ENCODE peak calls at places on chromosomes 3 and 15, in seven cellular contexts. O, Q, H, J, B, D and T are unnamed samples.

GRCh38 chr3:131535131-131535530 is 32.4 kb upstream of the MRPL3 start:
- DNase-seq in H (no peak), Q (peak), O (no peak), D (no peak), J (no peak), B (no peak), T (no peak)

GRCh38 chr3:53226142-53226840 is 29.5 kb downstream of the TKT start:
- DNase-seq in Q (no peak), H (no peak), O (no peak), D (no peak), J (no peak), B (no peak), T (no peak)

GRCh38 chr15:99429681-99430081 is 136.1 kb upstream of the MEF2A start:
- DNase-seq in J (no peak), Q (no peak), B (no peak), O (no peak), D (peak), H (no peak), T (no peak)

GRCh38 chr15:31440754-31441298 is 114.2 kb downstream of the KLF13 start:
- DNase-seq in Q (peak), B (peak), O (no peak), J (no peak), H (peak), D (no peak), T (no peak)

GRCh38 chr3:16189201-16189600 is 14.7 kb downstream of the GALNT15 start:
- DNase-seq in Q (no peak), O (no peak), D (no peak), B (no peak), H (no peak), J (no peak), T (no peak)

GRCh38 chr15:60215225-60215963 is 182.4 kb downstream of the ANXA2 start:
- DNase-seq in J (no peak), D (no peak), B (no peak), Q (no peak), O (no peak), H (no peak), T (no peak)

GRCh38 chr3:148998715-148999413 is 7.5 kb downstream of the GYG1 start:
- DNase-seq in Q (peak), B (no peak), H (no peak), D (no peak), J (peak), O (no peak), T (no peak)

GRCh38 chr3:197737319-197737649 is 580 bp upstream of the RUBCN start:
- DNase-seq in H (no peak), B (no peak), J (no peak), D (no peak), O (no peak), Q (no peak), T (no peak)

GRCh38 chr3:136750209-136750921 is 1.8 kb downstream of the STAG1 start:
- DNase-seq in B (no peak), J (peak), Q (peak), H (no peak), O (no peak), D (no peak), T (no peak)

GRCh38 chr3:196537319-196537984 is 22.3 kb upstream of the SMCO1 start:
- DNase-seq in B (peak), O (no peak), D (no peak), H (peak), J (peak), Q (peak), T (peak)

GRCh38 chr15:48796930-48797329 is 13.9 kb downstream of the CEP152 start:
- DNase-seq in J (no peak), D (no peak), O (no peak), Q (peak), H (no peak), B (no peak), T (no peak)

GRCh38 chr3:33061782-33062181 is 35.2 kb downstream of the GLB1 start:
- DNase-seq in O (no peak), J (no peak), B (no peak), H (no peak), Q (peak), D (no peak), T (no peak)

GRCh38 chr3:151117044-151117443 is 31.6 kb downstream of the MED12L start:
- DNase-seq in J (no peak), Q (no peak), D (no peak), H (no peak), B (no peak), O (no peak), T (no peak)
- TF ChIP-seq CTCF in J (no peak), Q (no peak), D (no peak), H (no peak), B (no peak), O (no peak), T (no peak)

GRCh38 chr3:25574172-25574765 is 90.4 kb downstream of the TOP2B start:
- DNase-seq in D (no peak), H (no peak), B (no peak), Q (no peak), J (no peak), O (no peak), T (no peak)

GRCh38 chr3:25573386-25574171 is 91.1 kb downstream of the TOP2B start:
- DNase-seq in B (no peak), O (no peak), H (no peak), J (no peak), Q (peak), D (no peak), T (no peak)

GRCh38 chr3:25576146-25576545 is 88.6 kb downstream of the TOP2B start:
- DNase-seq in H (no peak), B (no peak), J (no peak), O (no peak), D (no peak), Q (no peak), T (no peak)

GRCh38 chr3:25575001-25575400 is 89.7 kb downstream of the TOP2B start:
- DNase-seq in D (no peak), J (no peak), H (no peak), O (no peak), Q (no peak), B (no peak), T (no peak)

GRCh38 chr3:25576836-25577454 is 87.8 kb downstream of the TOP2B start:
- DNase-seq in O (no peak), H (no peak), Q (no peak), D (no peak), J (no peak), B (no peak), T (no peak)
- TF ChIP-seq CTCF in O (peak), H (no peak), Q (no peak), D (no peak), J (no peak), B (no peak), T (no peak)

DNA sequence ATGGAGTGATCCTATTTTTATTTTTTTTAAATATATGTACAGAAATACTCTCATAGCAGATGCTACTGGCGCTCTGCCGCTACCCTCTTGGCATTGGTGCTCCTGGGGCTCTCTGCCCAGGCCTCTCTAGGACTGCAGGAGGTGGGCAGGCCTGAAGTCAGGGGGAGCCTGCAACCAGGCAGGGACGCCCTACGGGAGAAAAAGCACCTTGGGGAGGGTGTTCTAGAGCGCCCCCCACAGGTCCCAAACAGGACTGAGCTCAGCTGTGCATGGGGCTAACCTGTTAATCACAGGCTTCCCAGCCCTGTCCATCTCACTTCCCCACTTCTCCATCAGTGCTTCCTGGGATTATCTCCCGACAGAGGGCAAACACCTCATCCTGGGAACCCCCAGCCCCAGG is 192.5 kb downstream of the SHQ1 start:
- DNase-seq in Q (no peak), J (no peak), D (no peak), O (peak), H (no peak), B (no peak), T (no peak)
- TF ChIP-seq CTCF in Q (peak), J (no peak), D (no peak), O (peak), H (no peak), B (peak), T (no peak)

GRCh38 chr3:111359261-111360030 is 182.6 kb upstream of the CD96 start:
- DNase-seq in H (no peak), O (no peak), Q (no peak), D (no peak), B (no peak), J (no peak), T (no peak)
- TF ChIP-seq CTCF in H (no peak), O (no peak), Q (no peak), D (no peak), B (no peak), J (no peak), T (no peak)